ENCODE peak calls at places on chromosomes 16 and 17, in four cellular contexts. U is foreskin fibroblast, A is progenitor cell of endocrine pancreas, P is left lung. R is an unnamed sample.
A peak's percentile ranks its signal among the peaks of the same experiment; 100 is the strongest.

GRCh38 chr16:60271382-60272180 is 1537.5 kb upstream of the GOT2 start:
- DNase-seq in P (no peak), A (no peak), U (no peak), R (no peak)

GRCh38 chr17:39327109-39327508 is 74.3 kb downstream of the FBXL20 start:
- DNase-seq in P (no peak), A (no peak), U (no peak), R (no peak)

GRCh38 chr17:35749560-35750412 is 3.3 kb downstream of the GAS2L2 start:
- DNase-seq in P (no peak), U (no peak), A (no peak), R (no peak)

GRCh38 chr16:79564594-79565210 is 35.8 kb downstream of the MAF start:
- DNase-seq in A (no peak), U (no peak), P (no peak), R (no peak)

GRCh38 chr16:5078626-5079025 is 7.0 kb downstream of the ALG1 start:
- DNase-seq in P (no peak), U (no peak), A (no peak), R (no peak)

GRCh38 chr16:15996432-15997109 is 47.2 kb downstream of the ABCC1 start:
- DNase-seq in A (no peak), U (peak; percentile 94), P (peak; percentile 41), R (no peak)

GRCh38 chr16:84881702-84882521 is 62.1 kb downstream of the CRISPLD2 start:
- DNase-seq in A (no peak), P (no peak), U (peak; percentile 97), R (no peak)

GRCh38 chr17:9843152-9844010 is 17.7 kb downstream of the GLP2R start:
- DNase-seq in P (no peak), U (no peak), A (no peak), R (no peak)

GRCh38 chr16:68823401-68823800 is 19.9 kb upstream of the TANGO6 start:
- DNase-seq in U (peak; percentile 74), P (no peak), A (no peak), R (no peak)

GRCh38 chr17:8900626-8901585 is 33.4 kb upstream of the PIK3R6 start:
- DNase-seq in A (no peak), U (no peak), P (no peak), R (no peak)

GRCh38 chr16:85329059-85329812 is 217.0 kb upstream of the CIBAR2 start:
- DNase-seq in U (no peak), P (no peak), A (no peak), R (peak; percentile 48)

GRCh38 chr17:13244511-13244910 is 226.7 kb upstream of the ELAC2 start:
- DNase-seq in U (peak; percentile 16), P (no peak), A (no peak), R (no peak)

GRCh38 chr16:35215287-35215686 is 1755.9 kb downstream of the TP53TG3F start:
- DNase-seq in P (no peak), A (no peak), U (no peak), R (no peak)

GRCh38 chr16:7363397-7364053 is 30.9 kb downstream of the RBFOX1 start:
- DNase-seq in U (no peak), A (no peak), P (no peak), R (no peak)

GRCh38 chr17:56929362-56929969 is 15.6 kb upstream of the TRIM25 start:
- DNase-seq in P (no peak), U (no peak), A (no peak), R (no peak)

GRCh38 chr17:19705771-19706770 is 10.3 kb downstream of the SLC47A2 start:
- DNase-seq in P (no peak), U (no peak), A (no peak), R (peak; percentile 13)

GRCh38 chr17:19706791-19707727 is 9.3 kb downstream of the SLC47A2 start:
- DNase-seq in P (no peak), U (no peak), A (no peak), R (peak; percentile 30)

GRCh38 chr17:19709841-19710240 is 6.5 kb downstream of the SLC47A2 start:
- DNase-seq in P (no peak), U (no peak), A (no peak), R (no peak)

GRCh38 chr17:19707728-19708221 is 8.6 kb downstream of the SLC47A2 start:
- DNase-seq in A (no peak), U (no peak), P (no peak), R (peak; percentile 7)

DNA sequence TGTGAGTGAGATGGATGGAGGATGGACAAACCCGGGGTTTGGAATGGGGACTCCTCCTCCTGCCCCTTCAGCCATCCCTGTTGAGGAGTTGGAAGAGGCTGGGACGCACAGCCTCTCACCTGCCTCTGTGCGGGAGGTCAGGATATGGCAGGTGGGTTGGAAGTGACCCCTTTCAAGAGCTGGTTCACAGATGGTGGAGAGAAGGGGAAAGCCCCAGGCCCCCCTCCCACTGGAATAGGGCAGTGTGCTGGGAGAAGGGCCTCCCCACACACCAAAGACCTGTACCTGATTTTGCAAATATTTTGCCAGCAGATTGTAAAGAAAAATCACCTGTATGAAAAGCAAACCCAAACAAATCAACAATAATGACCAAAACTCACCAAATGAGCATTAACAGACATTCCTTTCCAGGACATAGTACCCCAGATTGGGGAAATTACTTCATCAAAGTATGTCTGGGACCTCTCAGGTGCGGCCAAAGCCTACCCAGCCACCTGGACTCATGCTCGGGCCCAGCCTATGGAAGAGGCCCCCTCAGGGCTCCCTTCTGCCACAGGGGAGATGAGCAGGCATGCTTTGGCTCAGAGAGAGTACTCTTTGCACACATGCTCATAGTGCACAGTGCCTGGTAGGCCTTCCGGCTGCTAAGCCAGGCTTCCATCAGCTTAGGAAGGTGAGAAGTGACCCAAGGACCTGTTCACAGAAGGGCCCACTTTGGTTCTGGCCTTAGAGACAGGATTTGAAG is 7.8 kb downstream of the SLC47A2 start:
- DNase-seq in P (no peak), U (no peak), A (no peak), R (peak; percentile 3)
- TF ChIP-seq CTCF in P (no peak), U (no peak), A (no peak), R (no peak)

GRCh38 chr17:80380068-80381061 is 34.6 kb upstream of the ENDOV start:
- DNase-seq in P (no peak), U (no peak), A (no peak), R (no peak)
- TF ChIP-seq CTCF in P (no peak), U (no peak), A (no peak), R (no peak)

GRCh38 chr17:3639981-3640596 is 3.5 kb downstream of the CTNS start:
- DNase-seq in A (no peak), U (peak; percentile 49), P (no peak), R (no peak)

GRCh38 chr17:3636154-3636907 is at the start of the genes CTNS and SHPK:
- DNase-seq in U (peak; percentile 95), A (peak; percentile 94), P (peak; percentile 98), R (peak; percentile 97)

GRCh38 chr17:3636908-3637373 is 381 bp downstream of the CTNS start:
- DNase-seq in P (no peak), U (no peak), A (no peak), R (no peak)

GRCh38 chr17:3641014-3641413 is 4.5 kb downstream of the CTNS start:
- DNase-seq in A (no peak), P (no peak), U (no peak), R (no peak)

DNA sequence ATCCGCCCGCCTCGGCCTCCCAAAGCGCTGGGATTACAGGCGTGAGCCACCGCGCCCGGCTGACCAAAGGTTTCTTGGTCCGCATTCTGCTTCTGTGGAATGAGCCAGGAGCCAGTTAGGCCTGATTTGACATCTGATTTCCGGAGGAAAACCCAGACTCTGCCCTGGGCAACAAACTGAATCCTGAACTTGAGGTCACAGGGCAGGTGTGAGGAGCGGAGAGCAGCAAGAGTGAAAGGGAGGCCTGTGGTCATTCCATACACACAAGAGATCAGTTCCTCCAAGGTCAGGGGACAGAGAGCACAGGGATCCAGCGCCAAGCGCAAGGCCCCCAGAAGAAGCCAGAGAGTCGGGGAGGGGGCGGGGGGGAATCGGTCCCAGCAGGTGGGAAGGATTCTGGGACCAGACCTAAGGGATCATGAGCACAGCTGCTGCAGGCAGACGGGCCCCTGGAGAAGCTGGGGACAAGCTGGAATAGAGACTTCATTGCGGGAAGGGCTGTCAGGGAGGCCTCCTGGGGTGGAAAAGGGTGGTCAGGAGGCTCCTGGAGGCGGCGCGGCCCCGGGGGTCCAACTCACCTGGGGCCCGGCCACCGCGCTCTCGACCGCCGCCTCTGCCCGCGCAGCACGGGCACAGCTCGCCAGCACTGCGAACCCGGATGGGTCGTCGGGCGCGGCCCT is 436 bp downstream of the SHPK start:
- DNase-seq in P (no peak), U (no peak), A (no peak), R (no peak)
- TF ChIP-seq CTCF in P (no peak), U (no peak), A (peak; percentile 25), R (no peak)

GRCh38 chr17:67116045-67116575 is 71.8 kb downstream of the CACNG1 start:
- DNase-seq in P (no peak), A (no peak), U (no peak), R (no peak)
- TF ChIP-seq CTCF in P (no peak), A (no peak), U (no peak), R (no peak)

DNA sequence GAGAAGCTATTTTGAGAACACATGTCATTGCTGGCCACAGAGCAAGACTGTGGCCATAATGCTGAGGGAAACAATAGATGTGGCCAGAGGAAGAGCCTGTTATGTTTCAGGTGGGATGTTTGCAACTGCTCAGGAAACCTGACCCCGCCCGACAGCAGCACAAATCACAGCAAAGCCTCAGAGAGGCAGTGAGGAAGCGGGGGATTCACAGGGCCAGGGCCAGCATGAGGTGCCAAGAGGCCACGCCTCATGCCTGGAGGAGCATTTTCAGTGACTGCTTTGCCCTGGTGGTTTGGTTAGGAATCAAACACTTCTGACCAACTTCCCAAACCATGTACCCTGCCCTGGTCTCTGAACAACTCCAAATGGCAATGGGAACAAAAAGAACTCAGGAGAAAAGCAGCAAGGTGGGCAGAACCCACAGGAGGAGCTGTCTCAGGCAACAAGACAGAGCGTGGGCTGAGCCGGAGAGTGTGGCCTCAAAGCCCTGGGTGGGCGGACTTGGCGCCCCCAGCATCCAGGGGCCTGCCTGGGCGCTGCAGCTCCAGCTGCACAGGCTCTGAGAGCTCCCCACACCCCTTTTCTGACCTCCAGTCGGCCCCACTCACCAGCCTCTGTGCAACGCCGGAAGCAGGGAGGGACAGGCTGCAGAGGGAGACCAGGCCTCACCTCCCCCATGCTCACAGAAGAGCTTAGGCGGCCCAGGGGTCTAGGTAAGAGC is 20.6 kb downstream of the HIC1 start:
- DNase-seq in A (no peak), P (no peak), U (no peak), R (no peak)
- TF ChIP-seq CTCF in A (no peak), P (no peak), U (peak; percentile 3), R (no peak)

GRCh38 chr17:7394452-7395191 is at the start of gene PLSCR3:
- DNase-seq in U (peak; percentile 88), P (peak; percentile 90), A (peak; percentile 72), R (peak; percentile 97)
- TF ChIP-seq CTCF in U (peak; percentile 11), P (no peak), A (peak; percentile 63), R (no peak)

GRCh38 chr16:65757064-65757463 is 609.4 kb upstream of the CDH5 start:
- DNase-seq in U (no peak), A (no peak), P (no peak), R (no peak)

GRCh38 chr16:65756163-65756562 is 610.3 kb upstream of the CDH5 start:
- DNase-seq in A (no peak), P (no peak), U (no peak), R (no peak)

GRCh38 chr16:65751622-65752598 is 614.6 kb upstream of the CDH5 start:
- DNase-seq in A (no peak), U (no peak), P (no peak), R (no peak)

GRCh38 chr16:65758620-65759019 is 607.9 kb upstream of the CDH5 start:
- DNase-seq in U (no peak), A (no peak), P (no peak), R (no peak)

GRCh38 chr16:65754799-65755691 is 611.4 kb upstream of the CDH5 start:
- DNase-seq in A (no peak), P (no peak), U (no peak), R (no peak)
- TF ChIP-seq CTCF in A (no peak), P (no peak), U (no peak), R (no peak)